ENCODE peak calls at places on chromosome 11, in five cellular contexts. One of them, this sample, is unnamed.

GRCh38 chr11:123616505-123617198 is 37.8 kb downstream of the SCN3B start:
- DNase-seq in stomach: no peak
- DNase-seq in A549: no peak
- DNase-seq in fibroblast of lung: peak; percentile 86
- DNase-seq in cardiac muscle cell: peak; percentile 32
- DNase-seq in this sample: no peak

GRCh38 chr11:134652586-134653255 is 240.7 kb upstream of the B3GAT1 start:
- DNase-seq in stomach: peak; percentile 4
- DNase-seq in A549: no peak
- DNase-seq in fibroblast of lung: no peak
- DNase-seq in cardiac muscle cell: peak; percentile 23
- DNase-seq in this sample: no peak

GRCh38 chr11:506950-507726 is at the start of gene RNH1:
- DNase-seq in stomach: peak; percentile 99
- DNase-seq in A549: peak; percentile 97
- DNase-seq in fibroblast of lung: peak; percentile 90
- DNase-seq in cardiac muscle cell: peak; percentile 98
- DNase-seq in this sample: peak; percentile 94

GRCh38 chr11:1162153-1162497 is 4.4 kb downstream of the MUC5AC start:
- DNase-seq in stomach: no peak
- DNase-seq in A549: no peak
- DNase-seq in fibroblast of lung: no peak
- DNase-seq in cardiac muscle cell: no peak
- DNase-seq in this sample: no peak

GRCh38 chr11:13667245-13667644 is 1.2 kb upstream of the FAR1 start:
- DNase-seq in stomach: no peak
- DNase-seq in A549: no peak
- DNase-seq in fibroblast of lung: peak; percentile 48
- DNase-seq in cardiac muscle cell: no peak
- DNase-seq in this sample: no peak

GRCh38 chr11:14041040-14041439 is 78.5 kb downstream of the SPON1 start:
- DNase-seq in stomach: no peak
- DNase-seq in A549: peak; percentile 17
- DNase-seq in fibroblast of lung: no peak
- DNase-seq in cardiac muscle cell: no peak
- DNase-seq in this sample: no peak

GRCh38 chr11:73530109-73530508 is 67.8 kb downstream of the FAM168A start:
- DNase-seq in stomach: no peak
- DNase-seq in A549: peak; percentile 29
- DNase-seq in fibroblast of lung: no peak
- DNase-seq in cardiac muscle cell: peak; percentile 2
- DNase-seq in this sample: no peak

GRCh38 chr11:94653561-94653960 is 86.4 kb downstream of the PIWIL4 start:
- DNase-seq in stomach: no peak
- DNase-seq in A549: no peak
- DNase-seq in fibroblast of lung: no peak
- DNase-seq in cardiac muscle cell: no peak
- DNase-seq in this sample: no peak

GRCh38 chr11:124953753-124954624 is at the start of gene CCDC15:
- DNase-seq in stomach: peak; percentile 97
- DNase-seq in A549: peak; percentile 94
- DNase-seq in fibroblast of lung: peak; percentile 98
- DNase-seq in cardiac muscle cell: peak; percentile 98
- DNase-seq in this sample: peak; percentile 98

GRCh38 chr11:17012712-17013547 is 1.3 kb downstream of the PLEKHA7 start:
- DNase-seq in stomach: peak; percentile 78
- DNase-seq in A549: peak; percentile 91
- DNase-seq in fibroblast of lung: peak; percentile 78
- DNase-seq in cardiac muscle cell: peak; percentile 64
- DNase-seq in this sample: no peak

GRCh38 chr11:66119348-66120133 is 49.5 kb downstream of the PACS1 start:
- DNase-seq in stomach: no peak
- DNase-seq in A549: peak; percentile 89
- DNase-seq in fibroblast of lung: peak; percentile 92
- DNase-seq in cardiac muscle cell: no peak
- DNase-seq in this sample: no peak

GRCh38 chr11:66113132-66113856 is 43.2 kb downstream of the PACS1 start:
- DNase-seq in stomach: no peak
- DNase-seq in A549: peak; percentile 89
- DNase-seq in fibroblast of lung: peak; percentile 92
- DNase-seq in cardiac muscle cell: no peak
- DNase-seq in this sample: no peak

GRCh38 chr11:66118847-66119246 is 48.8 kb downstream of the PACS1 start:
- DNase-seq in stomach: no peak
- DNase-seq in A549: no peak
- DNase-seq in fibroblast of lung: no peak
- DNase-seq in cardiac muscle cell: peak; percentile 56
- DNase-seq in this sample: no peak

GRCh38 chr11:66115638-66116410 is 45.8 kb downstream of the PACS1 start:
- DNase-seq in stomach: no peak
- DNase-seq in A549: no peak
- DNase-seq in fibroblast of lung: peak; percentile 72
- DNase-seq in cardiac muscle cell: no peak
- DNase-seq in this sample: peak; percentile 90

GRCh38 chr11:66116576-66117361 is 46.7 kb downstream of the PACS1 start:
- DNase-seq in stomach: no peak
- DNase-seq in A549: no peak
- DNase-seq in fibroblast of lung: no peak
- DNase-seq in cardiac muscle cell: no peak
- DNase-seq in this sample: no peak
- H3K4me1 ChIP-seq in stomach: peaks cover 67% of the 10 kb centered on the region
- H3K4me1 ChIP-seq in A549: peaks cover 95% of the 10 kb centered on the region
- H3K4me1 ChIP-seq in fibroblast of lung: peaks cover 17% of the 10 kb centered on the region
- H3K4me1 ChIP-seq in cardiac muscle cell: peaks cover 48% of the 10 kb centered on the region
- H3K4me1 ChIP-seq in this sample: peaks cover 98% of the 10 kb centered on the region

GRCh38 chr11:47946682-47947575 is 33.4 kb upstream of the PTPRJ start:
- DNase-seq in stomach: peak; percentile 84
- DNase-seq in A549: peak; percentile 95
- DNase-seq in fibroblast of lung: peak; percentile 98
- DNase-seq in cardiac muscle cell: no peak
- DNase-seq in this sample: no peak

GRCh38 chr11:47943721-47944554 is 36.4 kb upstream of the PTPRJ start:
- DNase-seq in stomach: no peak
- DNase-seq in A549: peak; percentile 88
- DNase-seq in fibroblast of lung: no peak
- DNase-seq in cardiac muscle cell: no peak
- DNase-seq in this sample: no peak

GRCh38 chr11:47948137-47948536 is 32.2 kb upstream of the PTPRJ start:
- DNase-seq in stomach: no peak
- DNase-seq in A549: peak; percentile 68
- DNase-seq in fibroblast of lung: peak; percentile 55
- DNase-seq in cardiac muscle cell: peak; percentile 25
- DNase-seq in this sample: no peak

GRCh38 chr11:47941907-47942558 is 38.3 kb upstream of the PTPRJ start:
- DNase-seq in stomach: no peak
- DNase-seq in A549: peak; percentile 78
- DNase-seq in fibroblast of lung: no peak
- DNase-seq in cardiac muscle cell: no peak
- DNase-seq in this sample: no peak

GRCh38 chr11:47944555-47945128 is 35.7 kb upstream of the PTPRJ start:
- DNase-seq in stomach: no peak
- DNase-seq in A549: no peak
- DNase-seq in fibroblast of lung: peak; percentile 50
- DNase-seq in cardiac muscle cell: no peak
- DNase-seq in this sample: no peak
- H3K27ac ChIP-seq in stomach: no peak overlapping the region
- H3K27ac ChIP-seq in A549: peak overlapping the region; percentile 87
- H3K27ac ChIP-seq in fibroblast of lung: no peak overlapping the region
- H3K27ac ChIP-seq in cardiac muscle cell: no peak overlapping the region
- H3K27ac ChIP-seq in this sample: no peak overlapping the region

GRCh38 chr11:133529807-133530500 is 2.3 kb downstream of the OPCML start:
- DNase-seq in stomach: no peak
- DNase-seq in A549: no peak
- DNase-seq in fibroblast of lung: no peak
- DNase-seq in cardiac muscle cell: no peak
- DNase-seq in this sample: no peak
- H3K9me3 ChIP-seq in stomach: no peaks in the 10 kb centered on the region
- H3K9me3 ChIP-seq in A549: no peaks in the 10 kb centered on the region
- H3K9me3 ChIP-seq in fibroblast of lung: no peaks in the 10 kb centered on the region
- H3K9me3 ChIP-seq in cardiac muscle cell: no peaks in the 10 kb centered on the region
- H3K9me3 ChIP-seq in this sample: no peaks in the 10 kb centered on the region

GRCh38 chr11:60841797-60842687 is at the start of gene CCDC86:
- DNase-seq in stomach: peak; percentile 96
- DNase-seq in A549: peak; percentile 96
- DNase-seq in fibroblast of lung: peak; percentile 89
- DNase-seq in cardiac muscle cell: peak; percentile 93
- DNase-seq in this sample: peak; percentile 98
- H3K4me1 ChIP-seq in stomach: peaks cover 51% of the 10 kb centered on the region
- H3K4me1 ChIP-seq in A549: peaks cover 18% of the 10 kb centered on the region
- H3K4me1 ChIP-seq in fibroblast of lung: peaks cover 18% of the 10 kb centered on the region
- H3K4me1 ChIP-seq in cardiac muscle cell: peaks cover 8% of the 10 kb centered on the region
- H3K4me1 ChIP-seq in this sample: peaks cover 38% of the 10 kb centered on the region